ENCODE peak calls at places on chromosome 20, in ten cellular contexts. U is SK-MEL-5; V is endothelial cell; H is NCI-H510A treated with DMSO at 0.1 percent for 48 hours; Y is endodermal cell; J is dorsolateral prefrontal cortex; W is B cell; X is KG1; F is activated T-cell treated with anti-CD3 and anti-CD28 coated beads, Interleukin-2, amount 50 U/mL, for 48 hours; N is cardiac fibroblast. R is an unnamed sample.
A peak's percentile ranks its signal among the peaks of the same experiment; 100 is the strongest.

GRCh38 chr20:61853073-61854005 is 212.3 kb downstream of the TAF4 start:
- DNase-seq in U (no peak), F (no peak), J (no peak), H (no peak), X (no peak), V (no peak), W (no peak), N (no peak), Y (no peak), R (no peak)

GRCh38 chr20:59597240-59597639 is 7.1 kb upstream of the PHACTR3 start:
- DNase-seq in U (no peak), N (no peak), W (no peak), H (no peak), V (no peak), Y (no peak), X (no peak), J (no peak), F (no peak), R (no peak)

GRCh38 chr20:9454781-9455180 is 59.6 kb upstream of the LAMP5 start:
- DNase-seq in W (no peak), X (no peak), N (peak; percentile 41), J (no peak), F (no peak), U (no peak), V (no peak), H (no peak), Y (no peak), R (no peak)

GRCh38 chr20:63830821-63831593 is at the start of gene ZBTB46:
- DNase-seq in Y (peak; percentile 66), U (peak; percentile 42), J (no peak), N (no peak), X (no peak), W (no peak), F (no peak), V (peak; percentile 72), H (no peak), R (peak; percentile 58)

GRCh38 chr20:64063389-64064144 is 569 bp downstream of the TCEA2 start:
- DNase-seq in X (no peak), U (no peak), W (no peak), J (no peak), V (no peak), F (peak; percentile 68), N (no peak), Y (peak; percentile 75), H (no peak), R (peak; percentile 63)

GRCh38 chr20:58457083-58457680 is 58.0 kb downstream of the APCDD1L start:
- DNase-seq in V (no peak), F (no peak), J (no peak), U (no peak), X (no peak), N (peak; percentile 94), W (no peak), H (no peak), Y (no peak), R (no peak)

GRCh38 chr20:14925286-14925685 is 587.9 kb upstream of the FLRT3 start:
- DNase-seq in V (no peak), X (no peak), J (no peak), N (no peak), W (no peak), F (no peak), Y (no peak), U (no peak), H (no peak), R (no peak)

GRCh38 chr20:62048821-62049291 is 16.8 kb downstream of the TAF4 start:
- DNase-seq in W (peak; percentile 7), H (no peak), V (no peak), U (no peak), X (no peak), N (no peak), Y (no peak), J (no peak), F (no peak), R (no peak)

GRCh38 chr20:47985092-47985850 is 200.0 kb upstream of the SULF2 start:
- DNase-seq in X (no peak), V (no peak), W (peak; percentile 14), H (no peak), N (no peak), F (no peak), Y (peak; percentile 70), U (peak; percentile 55), J (no peak), R (no peak)

GRCh38 chr20:62957136-62958117 is 4.9 kb downstream of the SLC17A9 start:
- DNase-seq in Y (no peak), F (no peak), H (no peak), W (no peak), U (no peak), V (no peak), N (no peak), X (no peak), J (no peak), R (no peak)

GRCh38 chr20:31896049-31896448 is 25.6 kb downstream of the TTLL9 start:
- DNase-seq in V (no peak), U (no peak), H (no peak), F (no peak), Y (no peak), N (no peak), J (no peak), X (no peak), W (no peak), R (no peak)

GRCh38 chr20:43972051-43972450 is 57.4 kb downstream of the TOX2 start:
- DNase-seq in F (no peak), J (no peak), X (no peak), N (no peak), W (no peak), H (no peak), V (no peak), U (no peak), Y (no peak), R (no peak)

GRCh38 chr20:6651016-6651415 is 116.5 kb upstream of the BMP2 start:
- DNase-seq in H (no peak), Y (no peak), X (no peak), U (no peak), N (peak; percentile 84), V (no peak), W (no peak), J (no peak), F (no peak), R (no peak)

GRCh38 chr20:64137598-64138031 is 26.6 kb upstream of the MYT1 start:
- DNase-seq in H (no peak), N (no peak), J (no peak), Y (no peak), X (no peak), V (no peak), W (no peak), U (no peak), F (no peak), R (no peak)

GRCh38 chr20:8094845-8095244 is 37.2 kb upstream of the PLCB1 start:
- DNase-seq in Y (no peak), W (no peak), U (no peak), F (no peak), H (peak; percentile 28), X (no peak), V (no peak), N (peak; percentile 95), J (no peak), R (no peak)

GRCh38 chr20:15763344-15763743 is 809.9 kb downstream of the KIF16B start:
- DNase-seq in J (no peak), X (no peak), H (no peak), N (peak; percentile 36), U (no peak), V (no peak), Y (no peak), F (no peak), W (no peak), R (no peak)

GRCh38 chr20:44962483-44962882 is 2.3 kb upstream of the TOMM34 start:
- DNase-seq in Y (no peak), N (no peak), V (no peak), W (no peak), F (no peak), J (no peak), H (no peak), X (no peak), U (no peak), R (no peak)

GRCh38 chr20:48761914-48762313 is 65.9 kb downstream of the PREX1 start:
- DNase-seq in F (no peak), V (no peak), W (no peak), N (no peak), X (no peak), U (no peak), Y (no peak), J (no peak), H (no peak), R (no peak)

GRCh38 chr20:35329435-35330139 is 37.4 kb upstream of the FAM83C start:
- DNase-seq in X (no peak), Y (peak; percentile 93), N (peak; percentile 60), W (no peak), J (no peak), V (peak; percentile 76), U (peak; percentile 90), F (peak; percentile 82), H (peak; percentile 47), R (peak; percentile 81)

GRCh38 chr20:53088786-53089185 is 116.6 kb downstream of the TSHZ2 start:
- DNase-seq in J (no peak), N (no peak), Y (no peak), X (no peak), H (no peak), V (no peak), F (no peak), U (no peak), W (no peak), R (no peak)

GRCh38 chr20:51826372-51826771 is 24.1 kb upstream of the SALL4 start:
- DNase-seq in H (no peak), N (no peak), V (no peak), Y (no peak), W (no peak), U (no peak), F (no peak), X (no peak), J (no peak), R (no peak)

R was measured in stimulated activated CD8-positive, alpha-beta memory T cell treated with anti-CD3 and anti-CD28 coated beads, Interleukin-4, amount 100 ng/mL, for 48 hours.